ENCODE peak calls at places on chromosomes 12 and 14, in four cellular contexts. B is cardiac muscle cell, K is breast epithelium, T is body of pancreas. O is an unnamed sample.

GRCh38 chr14:96626121-96626768 is 124.1 kb downstream of the PAPOLA start:
- DNase-seq in B (no peak), K (peak; percentile 30), T (no peak), O (peak; percentile 43)

GRCh38 chr14:22622220-22622619 is 21.9 kb downstream of the OR6J1 start:
- DNase-seq in B (no peak), K (no peak), T (no peak), O (no peak)

GRCh38 chr12:112468041-112468440 is 49.3 kb downstream of the PTPN11 start:
- DNase-seq in B (no peak), K (no peak), T (no peak), O (no peak)

GRCh38 chr12:94761559-94761958 is 111.2 kb upstream of the TMCC3 start:
- DNase-seq in B (no peak), K (no peak), T (no peak), O (no peak)

GRCh38 chr12:65823481-65824313 is 586 bp upstream of the HMGA2 start:
- DNase-seq in B (peak; percentile 86), K (no peak), T (peak; percentile 57), O (peak; percentile 74)

GRCh38 chr12:45343269-45344051 is 127.6 kb downstream of the ANO6 start:
- DNase-seq in B (no peak), K (no peak), T (no peak), O (no peak)

GRCh38 chr12:127254420-127254955 is 1012.5 kb upstream of the TMEM132C start:
- DNase-seq in B (no peak), K (no peak), T (no peak), O (no peak)

GRCh38 chr14:68817513-68818212 is 24.8 kb upstream of the ZFP36L1 start:
- DNase-seq in B (no peak), K (no peak), T (no peak), O (peak; percentile 61)

GRCh38 chr12:65170245-65170881 is 980 bp downstream of the LEMD3 start:
- DNase-seq in B (peak; percentile 78), K (peak; percentile 52), T (peak; percentile 45), O (peak; percentile 74)

GRCh38 chr14:51443195-51444018 is 203.4 kb downstream of the TMX1 start:
- DNase-seq in B (no peak), K (no peak), T (no peak), O (no peak)

GRCh38 chr12:107515446-107515958 is 170.1 kb upstream of the PWP1 start:
- DNase-seq in B (no peak), K (no peak), T (peak; percentile 22), O (peak; percentile 94)

GRCh38 chr14:72528059-72528950 is 365.6 kb downstream of the DPF3 start:
- DNase-seq in B (no peak), K (no peak), T (no peak), O (no peak)

GRCh38 chr14:70641548-70642312 is at the start of gene TTC9:
- DNase-seq in B (peak; percentile 69), K (no peak), T (peak; percentile 19), O (no peak)

GRCh38 chr14:65926504-65926903 is 514.0 kb downstream of the FUT8 start:
- DNase-seq in B (no peak), K (no peak), T (no peak), O (no peak)

GRCh38 chr12:24045816-24046257 is 96.4 kb upstream of the SOX5 start:
- DNase-seq in B (no peak), K (no peak), T (no peak), O (no peak)

GRCh38 chr12:22635812-22636211 is 10.8 kb downstream of the ETNK1 start:
- DNase-seq in B (no peak), K (no peak), T (no peak), O (no peak)

GRCh38 chr12:75863475-75863874 is 168.1 kb downstream of the PHLDA1 start:
- DNase-seq in B (no peak), K (no peak), T (no peak), O (no peak)

GRCh38 chr12:6295187-6295811 is 15.2 kb upstream of the PLEKHG6 start:
- DNase-seq in B (no peak), K (peak; percentile 75), T (peak; percentile 63), O (no peak)

GRCh38 chr12:68263366-68263765 is 10.0 kb upstream of the IL22 start:
- DNase-seq in B (no peak), K (no peak), T (no peak), O (no peak)

GRCh38 chr14:24164591-24164991 is 3.5 kb downstream of the IRF9 start:
- DNase-seq in B (no peak), K (no peak), T (no peak), O (no peak)

GRCh38 chr14:92160619-92161018 is 38.9 kb downstream of the CPSF2 start:
- DNase-seq in B (no peak), K (no peak), T (no peak), O (no peak)

GRCh38 chr14:61444215-61444768 is 122.9 kb downstream of the PRKCH start:
- DNase-seq in B (no peak), K (no peak), T (no peak), O (no peak)

GRCh38 chr14:54447231-54447692 is 6.1 kb upstream of the CNIH1 start:
- DNase-seq in B (no peak), K (no peak), T (no peak), O (peak; percentile 75)

GRCh38 chr12:117192057-117192456 is 1.8 kb upstream of the FBXO21 start:
- DNase-seq in B (no peak), K (no peak), T (peak; percentile 32), O (no peak)

GRCh38 chr14:75711796-75712211 is 50.8 kb downstream of the TTLL5 start:
- DNase-seq in B (peak; percentile 62), K (peak; percentile 74), T (peak; percentile 90), O (peak; percentile 90)

GRCh38 chr12:104958946-104959841 is 1.1 kb upstream of the SLC41A2 start:
- DNase-seq in B (no peak), K (no peak), T (peak; percentile 32), O (no peak)

GRCh38 chr14:21467620-21468019 is 9.1 kb downstream of the RAB2B start:
- DNase-seq in B (no peak), K (no peak), T (no peak), O (no peak)

GRCh38 chr12:64600164-64600561 is 10.1 kb upstream of the RASSF3 start:
- DNase-seq in B (no peak), K (no peak), T (no peak), O (no peak)

GRCh38 chr14:32023540-32023939 is 53.6 kb upstream of the ARHGAP5 start:
- DNase-seq in B (no peak), K (no peak), T (no peak), O (no peak)

GRCh38 chr14:68248481-68249255 is 429.1 kb downstream of the RAD51B start:
- DNase-seq in B (peak; percentile 71), K (no peak), T (peak; percentile 22), O (no peak)

GRCh38 chr14:61453103-61453767 is 131.9 kb downstream of the PRKCH start:
- DNase-seq in B (no peak), K (no peak), T (no peak), O (no peak)

GRCh38 chr12:89345376-89345775 is 6.9 kb downstream of the DUSP6 start:
- DNase-seq in B (no peak), K (no peak), T (no peak), O (no peak)

GRCh38 chr12:98893601-98894411 is 248.7 kb downstream of the APAF1 start:
- DNase-seq in B (peak; percentile 21), K (no peak), T (no peak), O (no peak)

GRCh38 chr12:25701290-25701689 is 148.2 kb upstream of the LMNTD1 start:
- DNase-seq in B (no peak), K (no peak), T (no peak), O (no peak)

GRCh38 chr12:62635630-62636029 is 169.0 kb downstream of the MON2 start:
- DNase-seq in B (no peak), K (no peak), T (no peak), O (no peak)

GRCh38 chr12:111034148-111034910 is 114.0 kb upstream of the MYL2 start:
- DNase-seq in B (peak; percentile 67), K (peak; percentile 64), T (no peak), O (peak; percentile 68)

GRCh38 chr12:124098887-124099286 is 125.9 kb downstream of the ZNF664 start:
- DNase-seq in B (no peak), K (no peak), T (no peak), O (no peak)

DNA sequence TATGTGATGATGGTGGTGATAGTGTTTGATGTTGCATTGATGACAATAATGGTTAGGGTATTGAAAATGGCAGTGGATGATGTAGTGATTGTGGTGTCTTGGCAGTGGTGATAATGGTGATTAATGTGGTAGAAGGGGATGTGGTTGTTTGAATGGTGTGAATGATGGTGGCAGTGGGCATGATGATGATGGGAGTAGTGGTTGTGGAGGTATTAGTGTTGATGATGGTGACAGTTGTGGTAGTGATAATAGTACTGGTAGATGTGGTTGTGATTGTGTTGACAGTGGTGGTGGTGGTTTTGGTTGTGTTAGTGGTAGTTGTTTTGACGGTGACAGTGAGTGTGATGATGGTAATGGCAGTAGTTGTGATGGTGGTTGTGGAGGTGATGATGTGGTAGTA is 1049.0 kb downstream of the VRK1 start:
- DNase-seq in B (no peak), K (no peak), T (no peak), O (no peak)
- H3K4me3 ChIP-seq in B (no peak overlapping the region), K (no peak overlapping the region), T (no peak overlapping the region), O (no peak overlapping the region)

DNA sequence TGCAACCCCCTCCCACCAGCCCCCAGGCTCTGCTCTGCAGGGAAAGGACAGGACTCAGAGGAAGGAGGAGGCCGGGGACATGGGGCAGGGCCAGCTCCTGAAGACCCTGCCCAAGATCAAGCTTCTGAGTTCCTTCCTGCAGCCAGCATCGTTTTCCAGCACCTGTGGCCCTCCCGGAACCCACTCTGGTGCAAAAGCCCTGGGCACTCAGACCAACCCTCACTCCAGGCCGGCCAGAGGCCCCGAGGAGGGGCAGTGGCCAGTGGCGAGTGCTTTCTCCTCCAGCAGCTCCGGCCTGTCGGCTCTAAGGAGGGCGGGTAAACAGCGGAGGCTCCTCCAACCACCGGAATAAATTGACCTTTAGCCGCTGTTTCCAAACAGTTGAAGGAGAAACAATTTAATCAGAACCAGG is 10.9 kb downstream of the TMEM179 start:
- DNase-seq in B (no peak), K (no peak), T (no peak), O (no peak)
- H3K27me3 ChIP-seq in B (no peaks in the 10 kb centered on the region), K (no peaks in the 10 kb centered on the region), T (no peaks in the 10 kb centered on the region), O (peaks cover 36% of the 10 kb centered on the region)

GRCh38 chr12:87661770-87662402 is 367.3 kb downstream of the C12orf50 start:
- DNase-seq in B (no peak), K (no peak), T (no peak), O (no peak)
- H3K4me3 ChIP-seq in B (no peak overlapping the region), K (peak overlapping the region; percentile 27), T (no peak overlapping the region), O (peak overlapping the region; percentile 37)

GRCh38 chr12:4862809-4863208 is 46.9 kb upstream of the KCNA1 start:
- DNase-seq in B (no peak), K (no peak), T (no peak), O (no peak)

GRCh38 chr12:4866288-4866687 is 43.4 kb upstream of the KCNA1 start:
- DNase-seq in B (no peak), K (no peak), T (no peak), O (no peak)

GRCh38 chr12:4867384-4867783 is 42.3 kb upstream of the KCNA1 start:
- DNase-seq in B (no peak), K (no peak), T (no peak), O (no peak)

GRCh38 chr12:4864575-4864974 is 45.1 kb upstream of the KCNA1 start:
- DNase-seq in B (no peak), K (no peak), T (no peak), O (no peak)

DNA sequence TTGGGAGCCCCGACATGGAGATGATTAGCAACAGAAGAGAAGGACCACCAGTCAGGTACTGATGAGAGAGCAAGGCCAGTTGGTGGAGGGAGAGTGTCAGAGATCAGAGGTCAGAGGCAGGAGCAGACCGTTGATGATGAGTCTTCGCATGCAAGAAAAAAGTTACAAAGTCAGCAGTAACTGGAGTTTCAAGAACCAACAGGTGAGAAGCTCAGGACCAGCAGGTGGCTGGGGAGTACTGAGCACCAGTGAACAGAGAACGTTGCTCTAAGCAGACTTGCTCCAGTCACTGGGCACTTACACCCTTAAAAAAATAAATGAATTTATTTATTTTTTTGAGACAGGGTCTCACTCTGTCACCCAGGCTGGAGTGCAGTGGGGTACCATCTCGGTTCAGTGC is 44.5 kb upstream of the KCNA1 start:
- DNase-seq in B (no peak), K (no peak), T (no peak), O (no peak)
- H3K27me3 ChIP-seq in B (peaks cover 24% of the 10 kb centered on the region), K (no peaks in the 10 kb centered on the region), T (no peaks in the 10 kb centered on the region), O (peaks cover 14% of the 10 kb centered on the region)